ENCODE peak calls at places on chromosomes 7 and 10, in eight cellular contexts. S, W, G, L, D, T, K and E are unnamed samples.

GRCh38 chr10:60594476-60595051 is 183.7 kb upstream of the CDK1 start:
- DNase-seq in T (no peak), W (no peak), L (peak; percentile 18), K (no peak), G (no peak), D (peak; percentile 28), S (peak; percentile 73), E (no peak)

GRCh38 chr7:128389085-128389814 is 20.5 kb downstream of the IMPDH1 start:
- DNase-seq in L (no peak), S (no peak), T (no peak), W (no peak), K (no peak), G (no peak), D (no peak), E (no peak)

GRCh38 chr7:151128144-151128543 is 39.4 kb downstream of the GBX1 start:
- DNase-seq in S (no peak), W (no peak), K (no peak), D (no peak), L (no peak), G (no peak), T (no peak), E (no peak)

GRCh38 chr7:44787041-44787440 is 9.4 kb upstream of the PPIA start:
- DNase-seq in W (no peak), L (no peak), D (no peak), S (no peak), T (no peak), G (no peak), K (no peak), E (no peak)

GRCh38 chr7:1460757-1461639 is 1.7 kb upstream of the MICALL2 start:
- DNase-seq in K (peak; percentile 75), G (peak; percentile 73), S (peak; percentile 34), D (no peak), W (peak; percentile 85), L (peak; percentile 32), T (peak; percentile 84), E (peak; percentile 64)

GRCh38 chr7:44466300-44467216 is 23.9 kb downstream of the NUDCD3 start:
- DNase-seq in K (no peak), G (no peak), D (peak; percentile 65), T (no peak), L (no peak), W (no peak), S (no peak), E (no peak)

GRCh38 chr10:27742195-27742925 is 3.3 kb downstream of the MKX start:
- DNase-seq in G (peak; percentile 92), S (peak; percentile 75), T (peak; percentile 89), L (no peak), K (peak; percentile 89), W (peak; percentile 86), D (peak; percentile 82), E (peak; percentile 75)

GRCh38 chr10:26432938-26433337 is 5.2 kb upstream of the APBB1IP start:
- DNase-seq in S (no peak), T (peak; percentile 16), K (no peak), L (no peak), W (no peak), G (no peak), D (no peak), E (no peak)

GRCh38 chr10:99926925-99927718 is 82.6 kb downstream of the DNMBP start:
- DNase-seq in K (peak; percentile 70), W (no peak), D (peak; percentile 62), G (peak; percentile 68), T (peak; percentile 34), S (peak; percentile 40), L (no peak), E (peak; percentile 50)

GRCh38 chr7:111362660-111363059 is 199.6 kb downstream of the IMMP2L start:
- DNase-seq in S (peak; percentile 8), L (peak; percentile 22), T (no peak), K (no peak), G (no peak), W (no peak), D (peak; percentile 50), E (no peak)

GRCh38 chr10:80473096-80473657 is 19.1 kb downstream of the TSPAN14 start:
- DNase-seq in K (no peak), T (no peak), L (no peak), G (no peak), D (no peak), S (no peak), W (no peak), E (no peak)

GRCh38 chr10:62699148-62699547 is 105.4 kb upstream of the ADO start:
- DNase-seq in D (no peak), W (no peak), T (no peak), S (peak; percentile 33), K (no peak), G (no peak), L (no peak), E (no peak)

GRCh38 chr7:139358541-139359365 is 941 bp upstream of the LUC7L2 start:
- DNase-seq in G (peak; percentile 54), W (no peak), L (peak; percentile 4), T (peak; percentile 33), D (no peak), K (peak; percentile 28), S (peak; percentile 35), E (no peak)

GRCh38 chr7:30470163-30470770 is 8.3 kb downstream of the NOD1 start:
- DNase-seq in S (no peak), G (peak; percentile 66), L (no peak), W (peak; percentile 66), K (peak; percentile 28), T (peak; percentile 89), D (peak; percentile 43), E (no peak)

GRCh38 chr10:122822973-122823690 is 22.5 kb downstream of the CUZD1 start:
- DNase-seq in S (no peak), L (no peak), K (no peak), D (no peak), W (no peak), T (no peak), G (no peak), E (no peak)

GRCh38 chr7:138429577-138430250 is 30.3 kb upstream of the TRIM24 start:
- DNase-seq in G (no peak), T (no peak), L (no peak), S (peak; percentile 2), D (no peak), K (no peak), W (no peak), E (no peak)

GRCh38 chr10:35153723-35154122 is 27.1 kb downstream of the CREM start:
- DNase-seq in D (no peak), L (no peak), W (no peak), S (no peak), K (no peak), T (peak; percentile 49), G (no peak), E (no peak)

GRCh38 chr7:11750191-11750590 is 81.8 kb downstream of the THSD7A start:
- DNase-seq in S (no peak), D (no peak), K (no peak), L (no peak), T (no peak), W (no peak), G (no peak), E (no peak)

GRCh38 chr7:78794101-78794500 is 659.4 kb downstream of the MAGI2 start:
- DNase-seq in S (no peak), L (no peak), W (no peak), G (no peak), T (no peak), D (peak; percentile 13), K (no peak), E (no peak)

GRCh38 chr10:59830601-59831259 is 75.6 kb downstream of the CCDC6 start:
- DNase-seq in G (peak; percentile 57), D (peak; percentile 54), L (no peak), T (peak; percentile 75), S (peak; percentile 88), W (no peak), K (peak; percentile 59), E (no peak)

GRCh38 chr10:44976352-44977198 is 2.0 kb downstream of the DEPP1 start:
- DNase-seq in G (peak; percentile 36), L (no peak), K (peak; percentile 46), T (no peak), D (no peak), S (no peak), W (peak; percentile 49), E (no peak)

GRCh38 chr7:142542938-142543337 is 206.3 kb upstream of the PRSS1 start:
- DNase-seq in K (no peak), T (no peak), L (no peak), D (peak; percentile 68), W (no peak), S (no peak), G (no peak), E (no peak)

GRCh38 chr10:70956029-70956759 is 67.8 kb upstream of the PCBD1 start:
- DNase-seq in G (no peak), W (peak; percentile 30), K (no peak), S (peak; percentile 18), T (no peak), L (no peak), D (no peak), E (no peak)
- TF ChIP-seq CTCF in G (no peak), W (no peak), K (no peak), S (no peak), T (no peak), L (no peak), D (peak; percentile 36), E (no peak)

DNA sequence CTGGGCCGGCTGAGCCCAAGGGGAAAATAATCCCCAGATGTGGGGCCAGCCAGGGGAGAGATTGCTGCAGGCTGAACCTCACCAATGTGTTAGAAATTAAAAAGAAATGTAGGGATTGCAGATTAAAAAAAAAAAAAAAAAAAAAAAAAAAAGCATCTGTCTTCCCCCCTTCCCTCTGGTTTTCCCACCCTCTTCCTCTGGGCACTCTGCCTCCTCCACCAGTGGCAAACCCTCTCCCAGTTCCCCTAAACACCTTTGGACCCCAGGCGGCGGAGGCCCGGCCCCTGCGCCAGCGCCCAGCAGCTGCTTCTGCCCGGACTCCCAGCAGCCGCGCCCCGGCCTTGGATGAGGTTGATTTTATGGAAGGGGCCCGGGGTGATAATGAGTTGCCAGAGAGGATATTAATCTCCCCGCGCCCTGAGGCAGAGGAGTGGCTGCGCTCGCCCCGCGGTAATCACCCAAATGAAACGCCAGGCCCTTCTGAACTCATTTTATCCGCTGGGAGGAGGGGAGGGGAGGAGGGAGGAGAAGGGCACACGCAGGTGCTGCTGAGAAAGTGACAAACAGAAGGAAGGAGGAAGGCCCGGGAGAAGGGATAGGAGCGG is 6.9 kb downstream of the MNX1 start:
- DNase-seq in T (no peak), L (no peak), D (no peak), K (no peak), W (no peak), S (no peak), G (no peak), E (no peak)
- H3K27ac ChIP-seq in T (no peak overlapping the region), L (no peak overlapping the region), D (no peak overlapping the region), K (no peak overlapping the region), W (no peak overlapping the region), S (no peak overlapping the region), G (no peak overlapping the region), E (no peak overlapping the region)

DNA sequence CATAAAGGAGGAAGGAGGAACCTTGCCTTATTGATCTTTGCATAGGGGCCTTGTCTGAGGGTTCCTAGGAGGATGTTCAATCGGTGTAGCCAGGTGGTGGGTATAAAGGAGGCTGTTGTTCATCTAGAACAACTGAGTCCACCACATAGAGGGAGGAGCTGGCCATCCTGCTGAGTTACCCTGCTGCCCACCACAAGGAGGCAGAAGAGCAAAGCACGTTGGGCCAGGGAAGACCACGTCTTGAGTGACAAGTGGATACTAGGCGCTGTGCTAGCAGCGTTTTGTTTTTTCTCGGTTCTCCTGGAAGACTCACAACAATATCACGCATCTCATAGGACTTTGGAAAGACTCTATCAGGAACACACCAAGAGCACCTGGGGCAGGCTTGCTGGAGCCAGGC is 20.0 kb downstream of the FOXI2 start:
- DNase-seq in D (no peak), L (no peak), K (no peak), W (no peak), T (no peak), G (no peak), S (no peak), E (no peak)
- TF ChIP-seq CTCF in D (peak; percentile 23), L (no peak), K (no peak), W (no peak), T (no peak), G (no peak), S (peak; percentile 12), E (no peak)

GRCh38 chr7:101125989-101126650 is 784 bp upstream of the SERPINE1 start:
- DNase-seq in K (peak; percentile 42), T (peak; percentile 81), L (peak; percentile 78), G (peak; percentile 96), S (no peak), W (peak; percentile 84), D (peak; percentile 91), E (peak; percentile 71)
- H3K27ac ChIP-seq in K (no peak overlapping the region), T (peak overlapping the region; percentile 61), L (peak overlapping the region; percentile 70), G (peak overlapping the region; percentile 59), S (peak overlapping the region; percentile 21), W (peak overlapping the region; percentile 60), D (peak overlapping the region; percentile 97), E (peak overlapping the region; percentile 57)